ENCODE peak calls at places on chromosomes 4 and X, in five cellular contexts. One of them, this sample, is unnamed.

GRCh38 chr4:8129136-8129535 is 29.5 kb downstream of the ABLIM2 start:
- DNase-seq in AG08395: no peak
- DNase-seq in activated T-helper 1 cell treated with Interleukin-2 at 50 U/mL for 16 hours: no peak
- DNase-seq in non-pigmented ciliary epithelial cell: no peak
- DNase-seq in right cardiac atrium: no peak
- DNase-seq in this sample: no peak

GRCh38 chrX:38839269-38839668 is 38.0 kb downstream of the MID1IP1 start:
- DNase-seq in right cardiac atrium: no peak
- DNase-seq in non-pigmented ciliary epithelial cell: no peak
- DNase-seq in activated T-helper 1 cell treated with Interleukin-2 at 50 U/mL for 16 hours: no peak
- DNase-seq in AG08395: no peak
- DNase-seq in this sample: no peak

GRCh38 chr4:105715692-105716278 is 7.2 kb downstream of the GSTCD start:
- DNase-seq in AG08395: peak; percentile 47
- DNase-seq in right cardiac atrium: no peak
- DNase-seq in activated T-helper 1 cell treated with Interleukin-2 at 50 U/mL for 16 hours: no peak
- DNase-seq in non-pigmented ciliary epithelial cell: no peak
- DNase-seq in this sample: no peak

GRCh38 chrX:11600578-11600977 is 65.1 kb downstream of the ARHGAP6 start:
- DNase-seq in activated T-helper 1 cell treated with Interleukin-2 at 50 U/mL for 16 hours: no peak
- DNase-seq in right cardiac atrium: no peak
- DNase-seq in non-pigmented ciliary epithelial cell: no peak
- DNase-seq in AG08395: no peak
- DNase-seq in this sample: no peak

GRCh38 chrX:5051831-5052491 is 1176.7 kb downstream of the NLGN4X start:
- DNase-seq in non-pigmented ciliary epithelial cell: peak; percentile 79
- DNase-seq in AG08395: no peak
- DNase-seq in right cardiac atrium: peak; percentile 58
- DNase-seq in activated T-helper 1 cell treated with Interleukin-2 at 50 U/mL for 16 hours: no peak
- DNase-seq in this sample: no peak

GRCh38 chr4:93030670-93031069 is 726.9 kb downstream of the GRID2 start:
- DNase-seq in right cardiac atrium: no peak
- DNase-seq in AG08395: no peak
- DNase-seq in activated T-helper 1 cell treated with Interleukin-2 at 50 U/mL for 16 hours: no peak
- DNase-seq in non-pigmented ciliary epithelial cell: no peak
- DNase-seq in this sample: no peak

GRCh38 chr4:14700544-14700943 is 301.7 kb upstream of the CPEB2 start:
- DNase-seq in non-pigmented ciliary epithelial cell: no peak
- DNase-seq in AG08395: no peak
- DNase-seq in activated T-helper 1 cell treated with Interleukin-2 at 50 U/mL for 16 hours: no peak
- DNase-seq in right cardiac atrium: no peak
- DNase-seq in this sample: no peak

GRCh38 chrX:130887392-130887791 is 15.6 kb downstream of the ENOX2 start:
- DNase-seq in AG08395: no peak
- DNase-seq in non-pigmented ciliary epithelial cell: no peak
- DNase-seq in right cardiac atrium: no peak
- DNase-seq in activated T-helper 1 cell treated with Interleukin-2 at 50 U/mL for 16 hours: no peak
- DNase-seq in this sample: no peak

GRCh38 chr4:158996669-158997074 is 106.2 kb upstream of the RAPGEF2 start:
- DNase-seq in AG08395: peak; percentile 88
- DNase-seq in non-pigmented ciliary epithelial cell: peak; percentile 84
- DNase-seq in activated T-helper 1 cell treated with Interleukin-2 at 50 U/mL for 16 hours: no peak
- DNase-seq in right cardiac atrium: no peak
- DNase-seq in this sample: no peak

GRCh38 chr4:26687728-26688127 is 103.8 kb downstream of the TBC1D19 start:
- DNase-seq in activated T-helper 1 cell treated with Interleukin-2 at 50 U/mL for 16 hours: no peak
- DNase-seq in right cardiac atrium: no peak
- DNase-seq in AG08395: peak; percentile 70
- DNase-seq in non-pigmented ciliary epithelial cell: peak; percentile 86
- DNase-seq in this sample: no peak

GRCh38 chrX:80216086-80216485 is 201.5 kb downstream of the TBX22 start:
- DNase-seq in non-pigmented ciliary epithelial cell: no peak
- DNase-seq in activated T-helper 1 cell treated with Interleukin-2 at 50 U/mL for 16 hours: no peak
- DNase-seq in AG08395: no peak
- DNase-seq in right cardiac atrium: no peak
- DNase-seq in this sample: no peak

GRCh38 chr4:37964734-37965457 is 4.7 kb downstream of the PTTG2 start:
- DNase-seq in AG08395: no peak
- DNase-seq in right cardiac atrium: no peak
- DNase-seq in activated T-helper 1 cell treated with Interleukin-2 at 50 U/mL for 16 hours: no peak
- DNase-seq in non-pigmented ciliary epithelial cell: no peak
- DNase-seq in this sample: no peak

GRCh38 chr4:121711263-121712000 is 14.7 kb upstream of the ANXA5 start:
- DNase-seq in AG08395: peak; percentile 96
- DNase-seq in right cardiac atrium: peak; percentile 94
- DNase-seq in non-pigmented ciliary epithelial cell: peak; percentile 85
- DNase-seq in activated T-helper 1 cell treated with Interleukin-2 at 50 U/mL for 16 hours: no peak
- DNase-seq in this sample: peak; percentile 87

GRCh38 chrX:71532078-71532752 is 689 bp upstream of the OGT start:
- DNase-seq in AG08395: no peak
- DNase-seq in right cardiac atrium: no peak
- DNase-seq in activated T-helper 1 cell treated with Interleukin-2 at 50 U/mL for 16 hours: peak; percentile 33
- DNase-seq in non-pigmented ciliary epithelial cell: no peak
- DNase-seq in this sample: no peak

GRCh38 chr4:56148428-56148827 is 199.7 kb downstream of the CEP135 start:
- DNase-seq in non-pigmented ciliary epithelial cell: no peak
- DNase-seq in activated T-helper 1 cell treated with Interleukin-2 at 50 U/mL for 16 hours: no peak
- DNase-seq in AG08395: no peak
- DNase-seq in right cardiac atrium: no peak
- DNase-seq in this sample: no peak

GRCh38 chr4:122045533-122045932 is 93.7 kb upstream of the TRPC3 start:
- DNase-seq in activated T-helper 1 cell treated with Interleukin-2 at 50 U/mL for 16 hours: no peak
- DNase-seq in right cardiac atrium: peak; percentile 12
- DNase-seq in non-pigmented ciliary epithelial cell: peak; percentile 79
- DNase-seq in AG08395: peak; percentile 87
- DNase-seq in this sample: no peak

GRCh38 chr4:76558391-76559235 is 123.6 kb downstream of the SHROOM3 start:
- DNase-seq in right cardiac atrium: no peak
- DNase-seq in activated T-helper 1 cell treated with Interleukin-2 at 50 U/mL for 16 hours: no peak
- DNase-seq in non-pigmented ciliary epithelial cell: no peak
- DNase-seq in AG08395: peak; percentile 48
- DNase-seq in this sample: peak; percentile 23

GRCh38 chr4:139715721-139716391 is 50.2 kb downstream of the MGST2 start:
- DNase-seq in non-pigmented ciliary epithelial cell: no peak
- DNase-seq in right cardiac atrium: no peak
- DNase-seq in activated T-helper 1 cell treated with Interleukin-2 at 50 U/mL for 16 hours: no peak
- DNase-seq in AG08395: no peak
- DNase-seq in this sample: no peak

GRCh38 chr4:141636077-141636770 is at the start of gene IL15:
- DNase-seq in non-pigmented ciliary epithelial cell: no peak
- DNase-seq in AG08395: peak; percentile 72
- DNase-seq in right cardiac atrium: peak; percentile 64
- DNase-seq in activated T-helper 1 cell treated with Interleukin-2 at 50 U/mL for 16 hours: peak; percentile 29
- DNase-seq in this sample: no peak

GRCh38 chrX:107747596-107748161 is 27.9 kb downstream of the TSC22D3 start:
- DNase-seq in AG08395: peak; percentile 69
- DNase-seq in right cardiac atrium: no peak
- DNase-seq in activated T-helper 1 cell treated with Interleukin-2 at 50 U/mL for 16 hours: no peak
- DNase-seq in non-pigmented ciliary epithelial cell: no peak
- DNase-seq in this sample: no peak

GRCh38 chr4:1447676-1448588 is 41.7 kb upstream of the NKX1-1 start:
- DNase-seq in activated T-helper 1 cell treated with Interleukin-2 at 50 U/mL for 16 hours: no peak
- DNase-seq in AG08395: no peak
- DNase-seq in non-pigmented ciliary epithelial cell: no peak
- DNase-seq in right cardiac atrium: no peak
- DNase-seq in this sample: no peak

This sample was measured in iPS DF 19.7.